ENCODE peak calls at places on chromosomes 6 and 20, in four cellular contexts. D is Calu3; K is AG04450; A is CD8-positive, alpha-beta T cell. B is an unnamed sample.

GRCh38 chr6:2819891-2820814 is 21.5 kb downstream of the SERPINB1 start:
- DNase-seq in K (no peak), D (no peak), A (no peak), B (no peak)

GRCh38 chr6:7899046-7899888 is 11.3 kb downstream of the TXNDC5 start:
- DNase-seq in D (peak; percentile 3), K (no peak), A (no peak), B (no peak)

GRCh38 chr20:44691424-44692423 is 23.4 kb upstream of the CCN5 start:
- DNase-seq in K (no peak), A (no peak), D (no peak), B (no peak)

GRCh38 chr6:164200071-164200470 is 785.6 kb downstream of the QKI start:
- DNase-seq in D (no peak), A (no peak), K (no peak), B (no peak)

GRCh38 chr6:106974337-106974998 is at the start of gene CD24:
- DNase-seq in K (no peak), D (peak; percentile 92), A (no peak), B (no peak)

GRCh38 chr6:52505726-52506501 is 70.9 kb downstream of the TRAM2 start:
- DNase-seq in K (no peak), A (no peak), D (no peak), B (no peak)

GRCh38 chr20:61859712-61860111 is 206.0 kb downstream of the TAF4 start:
- DNase-seq in A (no peak), K (no peak), D (no peak), B (no peak)

GRCh38 chr6:37059344-37060194 is 54.1 kb downstream of the FGD2 start:
- DNase-seq in K (peak; percentile 81), A (no peak), D (peak; percentile 90), B (no peak)

GRCh38 chr20:57698191-57698866 is 11.5 kb downstream of the PMEPA1 start:
- DNase-seq in A (no peak), K (peak; percentile 91), D (peak; percentile 94), B (no peak)

GRCh38 chr20:64193058-64193457 is 28.8 kb downstream of the MYT1 start:
- DNase-seq in K (no peak), A (no peak), D (no peak), B (no peak)

GRCh38 chr6:35624341-35625070 is 64.2 kb downstream of the FKBP5 start:
- DNase-seq in K (no peak), D (no peak), A (no peak), B (no peak)

GRCh38 chr6:6684365-6684833 is 95.9 kb downstream of the LY86 start:
- DNase-seq in A (no peak), D (no peak), K (no peak), B (no peak)

GRCh38 chr6:170438402-170438753 is 114.7 kb downstream of the PSMB1 start:
- DNase-seq in D (peak; percentile 75), K (peak; percentile 98), A (no peak), B (peak; percentile 94)

GRCh38 chr6:163748886-163749285 is 334.4 kb downstream of the QKI start:
- DNase-seq in A (no peak), D (no peak), K (no peak), B (no peak)

GRCh38 chr6:158645064-158646022 is 800 bp upstream of the DYNLT1 start:
- DNase-seq in D (no peak), A (no peak), K (no peak), B (no peak)

GRCh38 chr6:114735118-114735730 is 392.4 kb upstream of the HS3ST5 start:
- DNase-seq in K (no peak), A (no peak), D (no peak), B (no peak)
- TF ChIP-seq CTCF in K (no peak), A (no peak), D (no peak), B (no peak)

GRCh38 chr6:90186637-90187361 is 109.8 kb downstream of the BACH2 start:
- DNase-seq in K (no peak), A (no peak), D (no peak), B (no peak)
- TF ChIP-seq CTCF in K (no peak), A (no peak), D (no peak), B (no peak)

GRCh38 chr20:23291575-23292240 is 58.9 kb upstream of the NXT1 start:
- DNase-seq in D (no peak), K (no peak), A (no peak), B (no peak)
- TF ChIP-seq CTCF in D (no peak), K (no peak), A (no peak), B (no peak)

GRCh38 chr20:21681932-21682318 is 23.5 kb upstream of the PAX1 start:
- DNase-seq in A (no peak), K (no peak), D (no peak), B (no peak)

GRCh38 chr20:21681219-21681931 is 24.1 kb upstream of the PAX1 start:
- DNase-seq in D (no peak), A (no peak), K (no peak), B (no peak)

GRCh38 chr20:21682576-21682975 is 22.9 kb upstream of the PAX1 start:
- DNase-seq in K (no peak), D (no peak), A (no peak), B (no peak)

DNA sequence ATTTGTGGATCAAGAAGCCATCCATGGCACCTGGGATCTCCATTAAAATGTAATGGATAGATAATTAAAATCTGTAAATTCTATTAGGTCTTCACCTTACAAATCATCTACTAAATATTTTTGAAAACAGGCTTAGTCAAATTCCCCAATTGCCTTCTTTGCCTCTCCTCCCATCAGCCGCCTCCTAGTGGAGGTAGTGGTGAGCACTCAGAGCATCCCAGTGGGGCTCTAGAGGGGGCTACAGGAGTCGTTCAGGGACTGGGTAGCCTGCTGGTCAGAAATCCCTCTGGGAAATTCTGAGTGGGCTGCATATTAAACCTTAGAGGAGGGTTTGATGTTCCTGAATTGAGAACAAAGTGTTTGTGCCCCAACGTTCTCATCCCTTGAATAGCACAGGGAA is 20.8 kb upstream of the PAX1 start:
- DNase-seq in K (no peak), D (no peak), A (no peak), B (no peak)
- TF ChIP-seq CTCF in K (no peak), D (no peak), A (no peak), B (no peak)

DNA sequence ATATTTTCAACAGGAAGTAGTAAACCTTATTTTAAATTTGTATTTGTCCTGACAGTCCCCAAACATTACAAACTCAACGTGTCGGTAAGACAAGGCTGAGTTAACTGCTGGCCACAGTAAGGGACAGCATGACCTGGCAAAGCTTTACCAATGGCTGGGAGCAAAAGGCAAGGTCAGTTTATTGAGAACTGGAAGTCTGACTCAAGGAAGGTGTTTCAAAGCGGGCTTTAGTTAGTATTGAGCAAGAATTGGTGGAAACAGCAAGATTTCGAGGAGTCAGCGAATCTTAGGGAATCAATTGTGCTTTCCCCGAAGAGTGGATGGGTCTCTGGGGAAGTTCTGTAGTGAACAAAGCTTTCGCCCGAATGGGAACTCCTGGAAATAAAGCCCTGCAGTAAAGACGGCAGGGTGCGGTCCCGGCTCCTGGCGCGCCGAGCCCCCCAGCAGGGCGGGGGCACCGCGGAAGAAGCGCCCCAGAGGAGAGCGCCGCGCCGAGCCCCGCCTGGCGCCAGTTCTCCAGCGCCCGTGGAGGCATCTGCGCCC is 803 bp upstream of the GZF1 start:
- DNase-seq in D (no peak), K (no peak), A (no peak), B (no peak)
- TF ChIP-seq CTCF in D (no peak), K (no peak), A (peak; percentile 43), B (no peak)

B was measured in D721Med.